ENCODE peak calls at places on chromosome 19, in seven cellular contexts. One of them, this sample, is unnamed.

GRCh38 chr19:35136231-35136630 is 1.4 kb upstream of the LGI4 start:
- DNase-seq in fibroblast of pulmonary artery: no peak
- DNase-seq in body of pancreas: no peak
- DNase-seq in omental fat pad: no peak
- DNase-seq in NCI-H1105: no peak
- DNase-seq in spleen: no peak
- DNase-seq in skeletal muscle cell: no peak
- DNase-seq in this sample: no peak

GRCh38 chr19:44684892-44685847 is 13.8 kb upstream of the CEACAM16 start:
- DNase-seq in fibroblast of pulmonary artery: peak
- DNase-seq in body of pancreas: no peak
- DNase-seq in omental fat pad: no peak
- DNase-seq in NCI-H1105: no peak
- DNase-seq in spleen: no peak
- DNase-seq in skeletal muscle cell: peak
- DNase-seq in this sample: no peak

GRCh38 chr19:21586341-21587116 is 81.1 kb downstream of the ZNF429 start:
- DNase-seq in fibroblast of pulmonary artery: no peak
- DNase-seq in body of pancreas: peak
- DNase-seq in omental fat pad: no peak
- DNase-seq in NCI-H1105: no peak
- DNase-seq in spleen: peak
- DNase-seq in skeletal muscle cell: no peak
- DNase-seq in this sample: no peak

GRCh38 chr19:3547767-3548282 is 8.9 kb downstream of the TEKTIP1 start:
- DNase-seq in fibroblast of pulmonary artery: no peak
- DNase-seq in body of pancreas: no peak
- DNase-seq in omental fat pad: no peak
- DNase-seq in NCI-H1105: no peak
- DNase-seq in spleen: peak
- DNase-seq in skeletal muscle cell: no peak
- DNase-seq in this sample: no peak

GRCh38 chr19:41939861-41940442 is 11.7 kb upstream of the ERFL start:
- DNase-seq in fibroblast of pulmonary artery: no peak
- DNase-seq in body of pancreas: peak
- DNase-seq in omental fat pad: no peak
- DNase-seq in NCI-H1105: peak
- DNase-seq in spleen: peak
- DNase-seq in skeletal muscle cell: no peak
- DNase-seq in this sample: no peak

GRCh38 chr19:39093761-39094160 is 9.6 kb downstream of the ACP7 start:
- DNase-seq in fibroblast of pulmonary artery: peak
- DNase-seq in body of pancreas: no peak
- DNase-seq in omental fat pad: no peak
- DNase-seq in NCI-H1105: no peak
- DNase-seq in spleen: no peak
- DNase-seq in skeletal muscle cell: peak
- DNase-seq in this sample: no peak

GRCh38 chr19:54114340-54114826 is 1.1 kb downstream of the TFPT start:
- DNase-seq in fibroblast of pulmonary artery: peak
- DNase-seq in body of pancreas: peak
- DNase-seq in omental fat pad: no peak
- DNase-seq in NCI-H1105: peak
- DNase-seq in spleen: peak
- DNase-seq in skeletal muscle cell: no peak
- DNase-seq in this sample: no peak

GRCh38 chr19:10424011-10424637 is 3.8 kb downstream of the PDE4A start:
- DNase-seq in fibroblast of pulmonary artery: peak
- DNase-seq in body of pancreas: peak
- DNase-seq in omental fat pad: peak
- DNase-seq in NCI-H1105: peak
- DNase-seq in spleen: peak
- DNase-seq in skeletal muscle cell: no peak
- DNase-seq in this sample: peak

GRCh38 chr19:9309974-9310446 is 372 bp upstream of the ZNF699 start:
- DNase-seq in fibroblast of pulmonary artery: peak
- DNase-seq in body of pancreas: peak
- DNase-seq in omental fat pad: peak
- DNase-seq in NCI-H1105: peak
- DNase-seq in spleen: peak
- DNase-seq in skeletal muscle cell: peak
- DNase-seq in this sample: no peak

GRCh38 chr19:40088299-40089047 is 2.3 kb downstream of the ZNF780A start:
- DNase-seq in fibroblast of pulmonary artery: no peak
- DNase-seq in body of pancreas: no peak
- DNase-seq in omental fat pad: no peak
- DNase-seq in NCI-H1105: no peak
- DNase-seq in spleen: no peak
- DNase-seq in skeletal muscle cell: no peak
- DNase-seq in this sample: no peak

GRCh38 chr19:45730389-45731288 is at the start of gene FBXO46:
- DNase-seq in fibroblast of pulmonary artery: peak
- DNase-seq in body of pancreas: peak
- DNase-seq in omental fat pad: peak
- DNase-seq in NCI-H1105: peak
- DNase-seq in spleen: peak
- DNase-seq in skeletal muscle cell: peak
- DNase-seq in this sample: peak

GRCh38 chr19:14731200-14731599 is 41.4 kb downstream of the ZNF333 start:
- DNase-seq in fibroblast of pulmonary artery: no peak
- DNase-seq in body of pancreas: no peak
- DNase-seq in omental fat pad: no peak
- DNase-seq in NCI-H1105: no peak
- DNase-seq in spleen: no peak
- DNase-seq in skeletal muscle cell: no peak
- DNase-seq in this sample: no peak

GRCh38 chr19:42140125-42140754 is 8.0 kb upstream of the POU2F2 start:
- DNase-seq in fibroblast of pulmonary artery: peak
- DNase-seq in body of pancreas: peak
- DNase-seq in omental fat pad: no peak
- DNase-seq in NCI-H1105: no peak
- DNase-seq in spleen: peak
- DNase-seq in skeletal muscle cell: peak
- DNase-seq in this sample: no peak

GRCh38 chr19:34254552-34255432 is at the start of gene GARRE1:
- DNase-seq in fibroblast of pulmonary artery: peak
- DNase-seq in body of pancreas: peak
- DNase-seq in omental fat pad: no peak
- DNase-seq in NCI-H1105: peak
- DNase-seq in spleen: peak
- DNase-seq in skeletal muscle cell: no peak
- DNase-seq in this sample: no peak

GRCh38 chr19:6065685-6066365 is 44.5 kb downstream of the RFX2 start:
- DNase-seq in fibroblast of pulmonary artery: peak
- DNase-seq in body of pancreas: peak
- DNase-seq in omental fat pad: peak
- DNase-seq in NCI-H1105: peak
- DNase-seq in spleen: no peak
- DNase-seq in skeletal muscle cell: no peak
- DNase-seq in this sample: no peak

GRCh38 chr19:6452223-6452614 is 7.4 kb downstream of the SLC25A23 start:
- DNase-seq in fibroblast of pulmonary artery: no peak
- DNase-seq in body of pancreas: no peak
- DNase-seq in omental fat pad: no peak
- DNase-seq in NCI-H1105: no peak
- DNase-seq in spleen: no peak
- DNase-seq in skeletal muscle cell: no peak
- DNase-seq in this sample: no peak

GRCh38 chr19:3251229-3251628 is 26.8 kb downstream of the CELF5 start:
- DNase-seq in fibroblast of pulmonary artery: no peak
- DNase-seq in body of pancreas: no peak
- DNase-seq in omental fat pad: no peak
- DNase-seq in NCI-H1105: no peak
- DNase-seq in spleen: no peak
- DNase-seq in skeletal muscle cell: no peak
- DNase-seq in this sample: no peak

GRCh38 chr19:21900401-21900800 is 64.4 kb upstream of the ZNF43 start:
- DNase-seq in fibroblast of pulmonary artery: no peak
- DNase-seq in body of pancreas: no peak
- DNase-seq in omental fat pad: no peak
- DNase-seq in NCI-H1105: no peak
- DNase-seq in spleen: no peak
- DNase-seq in skeletal muscle cell: no peak
- DNase-seq in this sample: no peak

GRCh38 chr19:50835103-50835784 is 1.9 kb upstream of the KLK15 start:
- DNase-seq in fibroblast of pulmonary artery: peak
- DNase-seq in body of pancreas: peak
- DNase-seq in omental fat pad: no peak
- DNase-seq in NCI-H1105: peak
- DNase-seq in spleen: no peak
- DNase-seq in skeletal muscle cell: no peak
- DNase-seq in this sample: no peak

GRCh38 chr19:53942001-53942786 is 20.5 kb upstream of the CACNG8 start:
- DNase-seq in fibroblast of pulmonary artery: peak
- DNase-seq in body of pancreas: no peak
- DNase-seq in omental fat pad: no peak
- DNase-seq in NCI-H1105: no peak
- DNase-seq in spleen: no peak
- DNase-seq in skeletal muscle cell: no peak
- DNase-seq in this sample: no peak

GRCh38 chr19:2274937-2275535 is 6.9 kb downstream of the PEAK3 start:
- DNase-seq in fibroblast of pulmonary artery: peak
- DNase-seq in body of pancreas: peak
- DNase-seq in omental fat pad: no peak
- DNase-seq in NCI-H1105: peak
- DNase-seq in spleen: peak
- DNase-seq in skeletal muscle cell: no peak
- DNase-seq in this sample: peak

GRCh38 chr19:36771275-36772231 is 1.1 kb downstream of the ZNF850 start:
- DNase-seq in fibroblast of pulmonary artery: peak
- DNase-seq in body of pancreas: peak
- DNase-seq in omental fat pad: peak
- DNase-seq in NCI-H1105: peak
- DNase-seq in spleen: peak
- DNase-seq in skeletal muscle cell: peak
- DNase-seq in this sample: peak

GRCh38 chr19:47379398-47379938 is 30.4 kb downstream of the DHX34 start:
- DNase-seq in fibroblast of pulmonary artery: no peak
- DNase-seq in body of pancreas: peak
- DNase-seq in omental fat pad: no peak
- DNase-seq in NCI-H1105: no peak
- DNase-seq in spleen: no peak
- DNase-seq in skeletal muscle cell: no peak
- DNase-seq in this sample: peak

GRCh38 chr19:14848822-14849221 is at the start of gene OR7A10:
- DNase-seq in fibroblast of pulmonary artery: no peak
- DNase-seq in body of pancreas: no peak
- DNase-seq in omental fat pad: no peak
- DNase-seq in NCI-H1105: no peak
- DNase-seq in spleen: no peak
- DNase-seq in skeletal muscle cell: no peak
- DNase-seq in this sample: no peak

GRCh38 chr19:3482507-3483225 is 575 bp downstream of the SMIM44 start:
- DNase-seq in fibroblast of pulmonary artery: no peak
- DNase-seq in body of pancreas: no peak
- DNase-seq in omental fat pad: no peak
- DNase-seq in NCI-H1105: no peak
- DNase-seq in spleen: no peak
- DNase-seq in skeletal muscle cell: no peak
- DNase-seq in this sample: no peak

GRCh38 chr19:49436381-49437017 is 4.8 kb downstream of the SLC17A7 start:
- DNase-seq in fibroblast of pulmonary artery: no peak
- DNase-seq in body of pancreas: peak
- DNase-seq in omental fat pad: no peak
- DNase-seq in NCI-H1105: no peak
- DNase-seq in spleen: no peak
- DNase-seq in skeletal muscle cell: no peak
- DNase-seq in this sample: no peak

GRCh38 chr19:8593931-8594330 is 16.6 kb downstream of the ADAMTS10 start:
- DNase-seq in fibroblast of pulmonary artery: peak
- DNase-seq in body of pancreas: no peak
- DNase-seq in omental fat pad: no peak
- DNase-seq in NCI-H1105: no peak
- DNase-seq in spleen: no peak
- DNase-seq in skeletal muscle cell: no peak
- DNase-seq in this sample: no peak

GRCh38 chr19:29376855-29377354 is 148.9 kb upstream of the VSTM2B start:
- DNase-seq in fibroblast of pulmonary artery: no peak
- DNase-seq in body of pancreas: no peak
- DNase-seq in omental fat pad: no peak
- DNase-seq in NCI-H1105: no peak
- DNase-seq in spleen: peak
- DNase-seq in skeletal muscle cell: no peak
- DNase-seq in this sample: no peak

GRCh38 chr19:51327066-51327985 is 14.6 kb downstream of the VSIG10L start:
- DNase-seq in fibroblast of pulmonary artery: peak
- DNase-seq in body of pancreas: peak
- DNase-seq in omental fat pad: no peak
- DNase-seq in NCI-H1105: no peak
- DNase-seq in spleen: peak
- DNase-seq in skeletal muscle cell: no peak
- DNase-seq in this sample: no peak

GRCh38 chr19:49637865-49638350 is 2.0 kb downstream of the RRAS start:
- DNase-seq in fibroblast of pulmonary artery: peak
- DNase-seq in body of pancreas: peak
- DNase-seq in omental fat pad: peak
- DNase-seq in NCI-H1105: no peak
- DNase-seq in spleen: peak
- DNase-seq in skeletal muscle cell: peak
- DNase-seq in this sample: no peak

GRCh38 chr19:18131841-18132596 is 20.9 kb upstream of the PIK3R2 start:
- DNase-seq in fibroblast of pulmonary artery: no peak
- DNase-seq in body of pancreas: no peak
- DNase-seq in omental fat pad: no peak
- DNase-seq in NCI-H1105: no peak
- DNase-seq in spleen: no peak
- DNase-seq in skeletal muscle cell: no peak
- DNase-seq in this sample: no peak

GRCh38 chr19:42412223-42412622 is 15.0 kb downstream of the LIPE start:
- DNase-seq in fibroblast of pulmonary artery: no peak
- DNase-seq in body of pancreas: no peak
- DNase-seq in omental fat pad: no peak
- DNase-seq in NCI-H1105: no peak
- DNase-seq in spleen: no peak
- DNase-seq in skeletal muscle cell: no peak
- DNase-seq in this sample: peak

GRCh38 chr19:32537626-32538025 is 43.4 kb upstream of the PDCD5 start:
- DNase-seq in fibroblast of pulmonary artery: no peak
- DNase-seq in body of pancreas: no peak
- DNase-seq in omental fat pad: no peak
- DNase-seq in NCI-H1105: no peak
- DNase-seq in spleen: no peak
- DNase-seq in skeletal muscle cell: no peak
- DNase-seq in this sample: no peak

GRCh38 chr19:4009990-4010807 is 2.7 kb downstream of the PIAS4 start:
- DNase-seq in fibroblast of pulmonary artery: no peak
- DNase-seq in body of pancreas: peak
- DNase-seq in omental fat pad: no peak
- DNase-seq in NCI-H1105: no peak
- DNase-seq in spleen: no peak
- DNase-seq in skeletal muscle cell: no peak
- DNase-seq in this sample: peak

GRCh38 chr19:15260939-15261338 is 28.7 kb upstream of the EPHX3 start:
- DNase-seq in fibroblast of pulmonary artery: peak
- DNase-seq in body of pancreas: no peak
- DNase-seq in omental fat pad: no peak
- DNase-seq in NCI-H1105: no peak
- DNase-seq in spleen: no peak
- DNase-seq in skeletal muscle cell: no peak
- DNase-seq in this sample: no peak

GRCh38 chr19:11435833-11436313 is 438 bp downstream of the PRKCSH start:
- DNase-seq in fibroblast of pulmonary artery: peak
- DNase-seq in body of pancreas: no peak
- DNase-seq in omental fat pad: no peak
- DNase-seq in NCI-H1105: no peak
- DNase-seq in spleen: peak
- DNase-seq in skeletal muscle cell: no peak
- DNase-seq in this sample: no peak

GRCh38 chr19:38678217-38678890 is 30.9 kb downstream of the ACTN4 start:
- DNase-seq in fibroblast of pulmonary artery: no peak
- DNase-seq in body of pancreas: no peak
- DNase-seq in omental fat pad: no peak
- DNase-seq in NCI-H1105: no peak
- DNase-seq in spleen: peak
- DNase-seq in skeletal muscle cell: no peak
- DNase-seq in this sample: no peak

GRCh38 chr19:47651132-47651531 is 42.2 kb downstream of the BICRA start:
- DNase-seq in fibroblast of pulmonary artery: no peak
- DNase-seq in body of pancreas: no peak
- DNase-seq in omental fat pad: no peak
- DNase-seq in NCI-H1105: no peak
- DNase-seq in spleen: no peak
- DNase-seq in skeletal muscle cell: no peak
- DNase-seq in this sample: no peak